ENCODE peak calls at places on chromosomes 12 and 14, in nine cellular contexts. R, J, X, P, K, A, D, W and E are unnamed samples.
A peak's percentile ranks its signal among the peaks of the same experiment; 100 is the strongest.

GRCh38 chr12:98741615-98742265 is 96.7 kb downstream of the APAF1 start:
- DNase-seq in R (no peak), J (no peak), X (no peak), P (no peak), K (peak; percentile 19), A (no peak), D (no peak), W (no peak), E (no peak)

GRCh38 chr12:132157733-132158409 is 13.6 kb downstream of the NOC4L start:
- DNase-seq in R (no peak), J (no peak), X (no peak), P (no peak), K (no peak), A (no peak), D (no peak), W (no peak), E (no peak)

GRCh38 chr12:52822771-52823510 is 9.0 kb upstream of the KRT4 start:
- DNase-seq in R (no peak), J (no peak), X (no peak), P (no peak), K (no peak), A (no peak), D (no peak), W (no peak), E (no peak)

GRCh38 chr12:54286042-54286931 is 5.8 kb downstream of the HNRNPA1 start:
- DNase-seq in R (no peak), J (no peak), X (no peak), P (no peak), K (no peak), A (no peak), D (no peak), W (no peak), E (peak; percentile 73)

GRCh38 chr12:95956557-95957145 is 13.5 kb downstream of the AMDHD1 start:
- DNase-seq in R (no peak), J (no peak), X (no peak), P (no peak), K (no peak), A (no peak), D (no peak), W (no peak), E (no peak)

GRCh38 chr14:77862154-77862783 is 62.4 kb downstream of the ADCK1 start:
- DNase-seq in R (peak; percentile 57), J (peak; percentile 77), X (peak; percentile 68), P (peak; percentile 64), K (peak; percentile 49), A (peak; percentile 88), D (peak; percentile 72), W (peak; percentile 24), E (peak; percentile 48)

GRCh38 chr14:63421919-63422318 is 103.2 kb upstream of the GPHB5 start:
- DNase-seq in R (no peak), J (no peak), X (no peak), P (no peak), K (no peak), A (no peak), D (no peak), W (no peak), E (no peak)

GRCh38 chr12:52360106-52360662 is 7.1 kb downstream of the KRT85 start:
- DNase-seq in R (no peak), J (peak; percentile 20), X (no peak), P (no peak), K (no peak), A (no peak), D (no peak), W (no peak), E (no peak)

DNA sequence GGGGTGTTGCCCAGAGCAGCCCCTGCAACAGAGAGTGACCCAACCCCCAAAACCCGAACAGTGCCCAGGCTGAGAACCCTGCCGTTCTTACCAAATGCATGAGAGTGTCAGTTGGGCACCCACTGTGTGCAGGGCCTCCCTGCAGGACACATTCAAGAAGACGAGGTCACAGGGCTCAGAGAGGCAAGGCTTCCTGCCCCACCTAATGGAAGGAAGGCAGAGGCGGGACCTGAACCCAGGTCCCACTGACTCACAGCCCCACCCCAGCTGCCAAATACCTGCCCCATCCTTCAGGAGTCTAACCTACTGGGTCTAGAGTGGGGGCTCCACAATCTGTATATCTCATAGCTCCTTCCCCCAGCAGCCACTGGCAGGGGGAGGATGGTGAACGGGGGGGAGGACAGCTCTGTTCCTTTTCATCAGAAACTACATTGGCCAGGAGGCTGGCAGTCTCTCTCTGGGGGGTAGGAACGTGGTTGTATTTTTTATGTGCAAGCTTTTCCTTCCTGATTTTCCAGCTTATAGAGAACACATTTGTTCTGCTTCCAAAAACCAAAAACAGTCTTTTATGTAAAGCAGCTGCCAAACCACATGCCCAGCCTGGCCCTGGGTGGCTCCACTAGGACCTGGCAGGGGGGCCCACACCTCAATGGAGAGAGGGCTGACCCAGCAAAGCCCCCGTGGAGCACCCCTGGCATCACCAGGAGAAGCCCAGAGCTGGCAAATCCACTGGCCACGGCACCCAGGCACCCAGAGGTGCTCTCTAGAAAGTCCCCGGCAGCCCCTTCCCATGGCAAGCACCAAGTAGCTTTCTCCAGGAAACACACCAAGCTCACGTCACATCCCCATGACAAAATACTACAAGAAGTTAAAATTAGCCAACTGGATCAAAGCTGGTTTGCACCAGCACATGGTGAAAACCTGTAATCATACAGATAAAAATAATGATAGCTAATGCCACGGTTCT is 17.0 kb downstream of the NCOR2 start:
- DNase-seq in R (no peak), J (no peak), X (no peak), P (no peak), K (no peak), A (no peak), D (peak; percentile 55), W (no peak), E (peak; percentile 44)
- TF ChIP-seq CTCF in R (no peak), J (no peak), X (no peak), P (no peak), K (no peak), A (no peak), D (no peak), W (no peak), E (no peak)

DNA sequence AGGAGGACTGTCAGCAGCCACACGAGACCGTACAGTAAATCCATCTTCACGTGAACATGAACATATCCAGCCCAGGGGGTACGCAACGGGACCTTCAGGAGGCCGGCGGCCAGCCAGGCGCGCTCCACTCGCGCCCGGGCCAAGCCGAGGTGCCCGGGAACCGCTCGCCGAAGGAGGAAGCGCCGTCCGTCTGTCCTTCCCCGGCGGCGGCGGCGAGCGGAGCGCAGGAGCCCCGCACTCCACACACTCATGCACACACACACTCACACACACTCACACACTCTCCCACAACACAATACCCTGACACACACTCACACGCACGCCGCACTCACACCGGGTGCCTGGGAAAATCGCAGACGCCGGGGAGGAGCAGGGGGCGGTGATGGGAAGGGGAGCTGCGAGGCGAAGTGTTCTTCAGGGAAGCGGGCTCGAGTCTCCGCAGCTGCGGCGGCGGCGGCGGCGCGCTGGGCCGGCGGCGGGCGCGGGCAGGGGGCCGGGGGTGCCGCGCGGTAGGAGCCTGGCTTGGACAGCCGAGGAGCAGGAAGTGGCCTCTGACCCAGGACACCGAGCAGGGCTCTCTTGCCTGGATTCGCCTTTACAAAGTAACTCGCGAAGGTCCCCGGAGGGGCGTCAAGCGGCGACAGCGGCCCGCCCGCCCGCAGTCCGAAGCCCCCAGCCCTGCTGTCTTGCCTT is 713 bp downstream of the MDGA2 start:
- DNase-seq in R (no peak), J (no peak), X (no peak), P (no peak), K (no peak), A (peak; percentile 50), D (no peak), W (no peak), E (no peak)
- H3K4me3 ChIP-seq in R (no peak overlapping the region), J (no peak overlapping the region), X (no peak overlapping the region), P (no peak overlapping the region), K (no peak overlapping the region), A (no peak overlapping the region), D (no peak overlapping the region), W (no peak overlapping the region), E (no peak overlapping the region)

GRCh38 chr12:43147893-43148292 is 404.1 kb downstream of the ADAMTS20 start:
- DNase-seq in R (no peak), J (no peak), X (no peak), P (peak; percentile 42), K (peak; percentile 1), A (no peak), D (no peak), W (no peak), E (peak; percentile 21)

GRCh38 chr12:43148711-43149110 is 403.3 kb downstream of the ADAMTS20 start:
- DNase-seq in R (no peak), J (no peak), X (no peak), P (peak; percentile 7), K (no peak), A (no peak), D (no peak), W (no peak), E (peak; percentile 76)

GRCh38 chr12:43154498-43155045 is 397.4 kb downstream of the ADAMTS20 start:
- DNase-seq in R (no peak), J (no peak), X (no peak), P (no peak), K (no peak), A (no peak), D (no peak), W (no peak), E (no peak)

GRCh38 chr12:43151406-43152080 is 400.5 kb downstream of the ADAMTS20 start:
- DNase-seq in R (no peak), J (no peak), X (no peak), P (peak; percentile 90), K (no peak), A (no peak), D (no peak), W (peak; percentile 51), E (no peak)
- TF ChIP-seq CTCF in R (no peak), J (no peak), X (no peak), P (no peak), K (no peak), A (no peak), D (no peak), W (no peak), E (no peak)

GRCh38 chr14:100724061-100724460 is 2.6 kb upstream of the DLK1 start:
- DNase-seq in R (no peak), J (no peak), X (no peak), P (no peak), K (no peak), A (no peak), D (peak; percentile 1), W (no peak), E (no peak)

GRCh38 chr14:100727565-100728240 is 1.0 kb downstream of the DLK1 start:
- DNase-seq in R (no peak), J (no peak), X (no peak), P (no peak), K (no peak), A (no peak), D (no peak), W (no peak), E (no peak)

GRCh38 chr14:100726812-100727564 is at the start of gene DLK1:
- DNase-seq in R (no peak), J (no peak), X (no peak), P (no peak), K (no peak), A (no peak), D (peak; percentile 25), W (no peak), E (no peak)

GRCh38 chr14:100725587-100726387 is 905 bp upstream of the DLK1 start:
- DNase-seq in R (no peak), J (no peak), X (no peak), P (no peak), K (no peak), A (no peak), D (peak; percentile 30), W (no peak), E (no peak)

DNA sequence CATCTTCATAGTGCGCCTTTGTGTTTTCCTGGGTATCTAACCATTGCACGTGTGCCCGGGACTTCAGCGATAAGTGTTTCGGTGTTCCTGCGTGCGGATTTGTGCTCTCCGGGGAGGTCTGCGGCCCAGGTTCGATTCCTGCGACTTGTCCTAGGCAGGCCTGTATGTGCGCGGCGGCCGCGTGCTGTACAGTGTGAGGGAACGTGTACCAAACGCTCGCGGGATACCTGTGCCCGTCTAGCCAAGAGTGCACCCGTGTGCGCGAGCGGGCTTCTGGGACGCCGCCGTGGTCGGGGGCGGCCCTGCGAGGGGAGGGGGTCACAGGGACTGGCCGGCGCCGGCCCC is 253 bp upstream of the DLK1 start:
- DNase-seq in R (no peak), J (no peak), X (no peak), P (no peak), K (no peak), A (no peak), D (peak; percentile 35), W (no peak), E (no peak)
- H3K4me3 ChIP-seq in R (no peak overlapping the region), J (no peak overlapping the region), X (no peak overlapping the region), P (no peak overlapping the region), K (no peak overlapping the region), A (no peak overlapping the region), D (no peak overlapping the region), W (no peak overlapping the region), E (no peak overlapping the region)